ENCODE peak calls at places on chromosomes 12 and 14, in ten cellular contexts. One of them, this sample, is unnamed.

GRCh38 chr14:31336646-31337045 is 83.7 kb downstream of the HEATR5A start:
- DNase-seq in tibial nerve: no peak
- DNase-seq in foreskin fibroblast: peak
- DNase-seq in endodermal cell: no peak
- DNase-seq in amygdala: no peak
- DNase-seq in Peyer's patch: no peak
- DNase-seq in heart left ventricle: no peak
- DNase-seq in SHP77: no peak
- DNase-seq in AG08396: no peak
- DNase-seq in OCI-LY7: no peak
- DNase-seq in this sample: peak

GRCh38 chr14:59306775-59307174 is 118.3 kb downstream of the DAAM1 start:
- DNase-seq in tibial nerve: no peak
- DNase-seq in foreskin fibroblast: peak
- DNase-seq in endodermal cell: no peak
- DNase-seq in amygdala: no peak
- DNase-seq in Peyer's patch: no peak
- DNase-seq in heart left ventricle: no peak
- DNase-seq in SHP77: no peak
- DNase-seq in AG08396: no peak
- DNase-seq in OCI-LY7: no peak
- DNase-seq in this sample: no peak

GRCh38 chr12:27493260-27493935 is 30.6 kb upstream of the PPFIBP1 start:
- DNase-seq in tibial nerve: no peak
- DNase-seq in foreskin fibroblast: peak
- DNase-seq in endodermal cell: no peak
- DNase-seq in amygdala: no peak
- DNase-seq in Peyer's patch: no peak
- DNase-seq in heart left ventricle: no peak
- DNase-seq in SHP77: no peak
- DNase-seq in AG08396: peak
- DNase-seq in OCI-LY7: no peak
- DNase-seq in this sample: no peak

GRCh38 chr14:85276829-85277228 is 253.1 kb upstream of the FLRT2 start:
- DNase-seq in tibial nerve: no peak
- DNase-seq in foreskin fibroblast: no peak
- DNase-seq in endodermal cell: no peak
- DNase-seq in amygdala: no peak
- DNase-seq in Peyer's patch: no peak
- DNase-seq in heart left ventricle: no peak
- DNase-seq in SHP77: no peak
- DNase-seq in AG08396: no peak
- DNase-seq in OCI-LY7: no peak
- DNase-seq in this sample: no peak

GRCh38 chr14:72810201-72810600 is 83.7 kb downstream of the DPF3 start:
- DNase-seq in tibial nerve: no peak
- DNase-seq in foreskin fibroblast: no peak
- DNase-seq in endodermal cell: no peak
- DNase-seq in amygdala: no peak
- DNase-seq in Peyer's patch: peak
- DNase-seq in heart left ventricle: no peak
- DNase-seq in SHP77: no peak
- DNase-seq in AG08396: no peak
- DNase-seq in OCI-LY7: no peak
- DNase-seq in this sample: no peak

GRCh38 chr12:44523828-44524227 is 352.3 kb downstream of the NELL2 start:
- DNase-seq in tibial nerve: no peak
- DNase-seq in foreskin fibroblast: no peak
- DNase-seq in endodermal cell: no peak
- DNase-seq in amygdala: no peak
- DNase-seq in Peyer's patch: no peak
- DNase-seq in heart left ventricle: no peak
- DNase-seq in SHP77: no peak
- DNase-seq in AG08396: no peak
- DNase-seq in OCI-LY7: no peak
- DNase-seq in this sample: no peak

GRCh38 chr12:78641837-78642423 is 222.6 kb upstream of the SYT1 start:
- DNase-seq in tibial nerve: no peak
- DNase-seq in foreskin fibroblast: peak
- DNase-seq in endodermal cell: no peak
- DNase-seq in amygdala: no peak
- DNase-seq in Peyer's patch: no peak
- DNase-seq in heart left ventricle: no peak
- DNase-seq in SHP77: no peak
- DNase-seq in AG08396: no peak
- DNase-seq in OCI-LY7: no peak
- DNase-seq in this sample: no peak

GRCh38 chr14:90274808-90275454 is 18.6 kb downstream of the PSMC1 start:
- DNase-seq in tibial nerve: no peak
- DNase-seq in foreskin fibroblast: peak
- DNase-seq in endodermal cell: no peak
- DNase-seq in amygdala: no peak
- DNase-seq in Peyer's patch: no peak
- DNase-seq in heart left ventricle: no peak
- DNase-seq in SHP77: no peak
- DNase-seq in AG08396: peak
- DNase-seq in OCI-LY7: no peak
- DNase-seq in this sample: no peak

GRCh38 chr12:19967001-19967400 is 401.3 kb upstream of the PDE3A start:
- DNase-seq in tibial nerve: no peak
- DNase-seq in foreskin fibroblast: no peak
- DNase-seq in endodermal cell: no peak
- DNase-seq in amygdala: no peak
- DNase-seq in Peyer's patch: no peak
- DNase-seq in heart left ventricle: no peak
- DNase-seq in SHP77: no peak
- DNase-seq in AG08396: no peak
- DNase-seq in OCI-LY7: no peak
- DNase-seq in this sample: no peak

GRCh38 chr12:90909069-90909676 is 45.8 kb downstream of the CCER1 start:
- DNase-seq in tibial nerve: no peak
- DNase-seq in foreskin fibroblast: peak
- DNase-seq in endodermal cell: peak
- DNase-seq in amygdala: no peak
- DNase-seq in Peyer's patch: no peak
- DNase-seq in heart left ventricle: no peak
- DNase-seq in SHP77: peak
- DNase-seq in AG08396: peak
- DNase-seq in OCI-LY7: peak
- DNase-seq in this sample: peak